ENCODE peak calls at places on chromosome 18, in four cellular contexts. E is activated CD4-positive, alpha-beta T cell treated with anti-CD3 and anti-CD28 coated beads, Interleukin-2, amount 50 U/mL, for 24 hours; C is tibial nerve; F is HS-5. Y is an unnamed sample.

GRCh38 chr18:3251963-3252277 is 4.3 kb downstream of the MYL12A start:
- DNase-seq in E (no peak), C (no peak), F (no peak), Y (peak)

GRCh38 chr18:43312891-43313290 is 35.6 kb upstream of the SYT4 start:
- DNase-seq in E (no peak), C (no peak), F (no peak), Y (no peak)

GRCh38 chr18:12411456-12411855 is 3.7 kb downstream of the PRELID3A start:
- DNase-seq in E (no peak), C (no peak), F (no peak), Y (no peak)

GRCh38 chr18:2976733-2977132 is 36.2 kb downstream of the LPIN2 start:
- DNase-seq in E (no peak), C (no peak), F (no peak), Y (no peak)

GRCh38 chr18:49044898-49045297 is 94.1 kb upstream of the SMAD7 start:
- DNase-seq in E (no peak), C (no peak), F (no peak), Y (no peak)

GRCh38 chr18:10230072-10230471 is 224.4 kb upstream of the APCDD1 start:
- DNase-seq in E (no peak), C (no peak), F (peak), Y (no peak)

GRCh38 chr18:49839012-49839411 is 25.7 kb upstream of the ACAA2 start:
- DNase-seq in E (no peak), C (no peak), F (no peak), Y (peak)

GRCh38 chr18:33744032-33744697 is 166.1 kb downstream of the ASXL3 start:
- DNase-seq in E (no peak), C (no peak), F (no peak), Y (no peak)

GRCh38 chr18:57997820-57998219 is 46.2 kb upstream of the NEDD4L start:
- DNase-seq in E (no peak), C (no peak), F (no peak), Y (no peak)

Y was measured in retinal pigment epithelial cell.